ENCODE peak calls at places on chromosomes 4 and X, in eight cellular contexts. V is tibial nerve, F is suprapubic skin, G is GM12878, S is H1, U is transverse colon, J is ovary, Z is sigmoid colon. D is an unnamed sample.

GRCh38 chr4:138181288-138181687 is 60.9 kb downstream of the SLC7A11 start:
- DNase-seq in V (no peak), F (no peak), G (no peak), S (no peak), U (no peak), J (no peak), Z (no peak), D (no peak)

GRCh38 chrX:68827848-68828562 is 816 bp upstream of the EFNB1 start:
- DNase-seq in V (peak; percentile 79), F (peak; percentile 85), G (no peak), S (peak; percentile 46), U (peak; percentile 88), J (peak; percentile 90), Z (peak; percentile 93), D (peak; percentile 86)

GRCh38 chr4:95499176-95499760 is 49.5 kb downstream of the UNC5C start:
- DNase-seq in V (no peak), F (no peak), G (no peak), S (no peak), U (no peak), J (no peak), Z (no peak), D (no peak)

GRCh38 chrX:21702725-21703228 is 44.6 kb upstream of the KLHL34 start:
- DNase-seq in V (no peak), F (no peak), G (no peak), S (no peak), U (no peak), J (no peak), Z (no peak), D (no peak)

GRCh38 chr4:181418491-181418890 is 824.7 kb upstream of the TENM3 start:
- DNase-seq in V (no peak), F (no peak), G (no peak), S (no peak), U (no peak), J (no peak), Z (no peak), D (no peak)

GRCh38 chrX:84956304-84956703 is 47.4 kb upstream of the APOOL start:
- DNase-seq in V (no peak), F (no peak), G (no peak), S (no peak), U (no peak), J (no peak), Z (no peak), D (no peak)

GRCh38 chr4:78954048-78954666 is 14.9 kb upstream of the PAQR3 start:
- DNase-seq in V (no peak), F (no peak), G (no peak), S (no peak), U (no peak), J (no peak), Z (no peak), D (no peak)

GRCh38 chr4:53558061-53558801 is 33.1 kb downstream of the LNX1 start:
- DNase-seq in V (no peak), F (no peak), G (no peak), S (no peak), U (no peak), J (no peak), Z (no peak), D (no peak)

GRCh38 chr4:123256901-123257300 is 139.7 kb upstream of the SPRY1 start:
- DNase-seq in V (no peak), F (no peak), G (no peak), S (no peak), U (no peak), J (no peak), Z (no peak), D (no peak)

GRCh38 chr4:75973770-75974169 is 17.0 kb downstream of the SDAD1 start:
- DNase-seq in V (no peak), F (no peak), G (no peak), S (no peak), U (no peak), J (no peak), Z (no peak), D (no peak)

GRCh38 chrX:14872355-14872754 is 514 bp downstream of the FANCB start:
- DNase-seq in V (no peak), F (no peak), G (no peak), S (no peak), U (no peak), J (no peak), Z (no peak), D (no peak)

GRCh38 chr4:36285784-36286480 is 4.5 kb downstream of the DTHD1 start:
- DNase-seq in V (no peak), F (no peak), G (peak; percentile 93), S (no peak), U (peak; percentile 9), J (no peak), Z (no peak), D (no peak)

GRCh38 chr4:86918539-86919072 is 16.2 kb upstream of the AFF1 start:
- DNase-seq in V (no peak), F (no peak), G (no peak), S (no peak), U (no peak), J (no peak), Z (no peak), D (no peak)

GRCh38 chr4:10179957-10180602 is 63.5 kb upstream of the WDR1 start:
- DNase-seq in V (no peak), F (no peak), G (no peak), S (no peak), U (no peak), J (no peak), Z (no peak), D (no peak)

GRCh38 chr4:127616898-127617297 is 15.9 kb upstream of the INTU start:
- DNase-seq in V (no peak), F (no peak), G (no peak), S (no peak), U (no peak), J (no peak), Z (no peak), D (no peak)

GRCh38 chrX:71282514-71283408 is 674 bp upstream of the NONO start:
- DNase-seq in V (no peak), F (no peak), G (no peak), S (no peak), U (no peak), J (no peak), Z (no peak), D (no peak)

GRCh38 chrX:78333521-78333920 is 6.1 kb upstream of the CYSLTR1 start:
- DNase-seq in V (no peak), F (no peak), G (no peak), S (no peak), U (no peak), J (no peak), Z (no peak), D (no peak)

GRCh38 chrX:15434205-15434604 is 50.0 kb upstream of the VEGFD start:
- DNase-seq in V (no peak), F (no peak), G (no peak), S (no peak), U (no peak), J (no peak), Z (no peak), D (no peak)

GRCh38 chr4:56658410-56659003 is 22.6 kb downstream of the HOPX start:
- DNase-seq in V (no peak), F (no peak), G (no peak), S (no peak), U (no peak), J (no peak), Z (no peak), D (no peak)

GRCh38 chrX:77493677-77494553 is 46.7 kb downstream of the FGF16 start:
- DNase-seq in V (no peak), F (no peak), G (no peak), S (peak; percentile 59), U (no peak), J (no peak), Z (no peak), D (no peak)

GRCh38 chr4:186201535-186202230 is 10.3 kb downstream of the CYP4V2 start:
- DNase-seq in V (no peak), F (no peak), G (no peak), S (no peak), U (peak; percentile 71), J (peak; percentile 37), Z (no peak), D (peak; percentile 67)

GRCh38 chr4:170716868-170717267 is 627.1 kb upstream of the AADAT start:
- DNase-seq in V (no peak), F (no peak), G (no peak), S (no peak), U (no peak), J (no peak), Z (no peak), D (no peak)
- TF ChIP-seq CTCF in V (no peak), F (no peak), G (peak; percentile 36), S (no peak), U (no peak), J (no peak), Z (no peak), D (no peak)

DNA sequence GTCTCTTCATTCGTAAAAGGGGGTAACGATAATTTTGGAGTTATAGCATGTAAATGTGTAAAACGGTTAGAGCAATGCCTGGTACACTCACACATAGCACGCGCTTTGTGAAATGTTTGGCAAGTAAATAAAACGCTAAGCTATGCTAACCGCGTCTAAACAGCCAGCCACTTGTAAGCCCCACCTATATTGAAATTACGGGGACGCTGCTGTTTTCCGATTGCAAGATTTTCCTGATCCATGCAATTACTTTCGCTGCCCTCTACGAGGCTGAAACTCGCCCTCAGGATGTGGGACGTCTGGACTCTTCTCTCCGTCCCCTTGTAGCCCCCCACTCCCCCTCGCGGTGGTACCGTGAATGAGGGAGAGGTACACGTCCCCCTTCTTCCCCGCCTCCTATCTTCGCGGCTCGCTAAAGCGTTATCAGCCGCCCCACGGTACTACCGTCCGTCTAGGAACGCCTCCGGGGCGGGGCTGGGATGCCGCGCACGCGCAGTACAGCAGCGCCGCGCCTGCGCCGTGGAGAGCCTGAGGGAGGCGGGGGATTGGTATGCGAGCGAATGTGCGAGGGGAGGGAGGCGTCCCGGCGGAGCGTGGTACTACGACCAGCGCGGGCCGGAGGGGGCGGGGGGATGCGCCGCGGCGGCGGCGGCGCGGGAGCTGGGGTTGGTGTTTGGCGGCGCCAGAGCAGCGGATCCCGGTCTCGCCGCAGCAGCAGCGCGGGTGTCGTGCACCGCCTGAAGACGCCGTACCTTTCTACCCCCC is at the start of gene STIM2:
- DNase-seq in V (peak; percentile 91), F (peak; percentile 97), G (peak; percentile 91), S (peak; percentile 94), U (peak; percentile 97), J (peak; percentile 97), Z (peak; percentile 98), D (peak; percentile 97)
- TF ChIP-seq POLR2A in V (peak; percentile 22), F (peak; percentile 79), G (peak; percentile 90), S (peak; percentile 67), U (peak; percentile 95), J (peak; percentile 65), Z (peak; percentile 46), D (no peak)

GRCh38 chrX:10041383-10041782 is 74.2 kb downstream of the CLDN34 start:
- DNase-seq in V (no peak), F (no peak), G (no peak), S (peak; percentile 38), U (no peak), J (no peak), Z (no peak), D (no peak)
- TF ChIP-seq EP300 in V (no peak), F (no peak), G (no peak), S (no peak), U (no peak), J (no peak), Z (no peak), D (no peak)

DNA sequence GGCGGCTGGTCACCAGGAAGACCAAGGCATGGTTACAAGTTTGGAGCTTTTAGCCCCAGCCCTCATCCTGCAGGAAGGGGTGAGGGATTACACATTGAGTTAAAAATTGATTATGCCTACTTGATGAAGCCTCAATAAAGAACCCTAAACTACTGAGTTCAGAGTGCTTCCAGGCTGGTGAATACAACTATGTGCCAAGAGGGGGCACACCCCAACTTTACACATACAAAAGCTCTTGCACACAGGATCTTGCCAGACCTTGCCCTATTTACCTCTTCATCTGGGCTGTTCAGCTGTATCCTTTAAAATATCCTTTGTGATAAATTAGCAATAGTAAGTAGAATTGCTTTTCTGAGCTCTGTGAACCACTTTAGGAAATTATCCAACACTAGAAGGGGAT is 489.3 kb downstream of the INPP4B start:
- DNase-seq in V (no peak), F (no peak), G (no peak), S (no peak), U (no peak), J (no peak), Z (no peak), D (no peak)
- TF ChIP-seq CTCF in V (no peak), F (no peak), G (no peak), S (no peak), U (no peak), J (no peak), Z (no peak), D (no peak)